ENCODE peak calls at places on chromosomes 1 and 21, in six cellular contexts. J is H9, B is IMR-90, D is neuronal stem cell, T is H1, W is mesendoderm. K is an unnamed sample.

GRCh38 chr1:187513190-187513589 is 684.4 kb downstream of the PLA2G4A start:
- DNase-seq in D (no peak), W (peak; percentile 25), J (no peak), T (no peak), B (no peak), K (no peak)

GRCh38 chr1:11198851-11199628 is 9.9 kb downstream of the ANGPTL7 start:
- DNase-seq in B (no peak), D (no peak), T (no peak), W (peak; percentile 64), J (no peak), K (no peak)

GRCh38 chr1:143698016-143698415 is 273.8 kb downstream of the FAM72C start:
- DNase-seq in B (no peak), J (no peak), D (peak; percentile 26), T (peak; percentile 29), W (peak; percentile 64), K (no peak)

GRCh38 chr1:205226868-205227583 is 720 bp upstream of the TMCC2 start:
- DNase-seq in J (no peak), D (no peak), T (no peak), B (peak; percentile 43), W (no peak), K (peak; percentile 33)

GRCh38 chr1:37509181-37509580 is 5.4 kb downstream of the MEAF6 start:
- DNase-seq in T (no peak), D (no peak), B (peak; percentile 51), J (no peak), W (peak; percentile 64), K (peak; percentile 49)

GRCh38 chr1:85200870-85201339 is at the start of gene SYDE2:
- DNase-seq in D (peak; percentile 73), J (peak; percentile 85), T (peak; percentile 46), B (peak; percentile 58), W (peak; percentile 94), K (peak; percentile 77)

GRCh38 chr21:34844033-34844923 is 175.5 kb downstream of the CLIC6 start:
- DNase-seq in J (no peak), T (no peak), B (peak; percentile 71), D (no peak), W (no peak), K (peak; percentile 70)

GRCh38 chr1:111199881-111200801 is at the start of gene DENND2D:
- DNase-seq in J (no peak), D (no peak), B (no peak), W (no peak), T (no peak), K (no peak)

GRCh38 chr1:116259665-116260064 is 113.4 kb upstream of the ATP1A1 start:
- DNase-seq in T (no peak), J (no peak), B (no peak), D (no peak), W (peak; percentile 14), K (no peak)

GRCh38 chr1:204151562-204152309 is at the start of gene ETNK2:
- DNase-seq in B (peak; percentile 56), D (peak; percentile 47), W (peak; percentile 63), J (peak; percentile 75), T (no peak), K (peak; percentile 57)

GRCh38 chr21:46347203-46347550 is 23.2 kb downstream of the PCNT start:
- DNase-seq in W (no peak), T (no peak), B (no peak), D (no peak), J (no peak), K (no peak)

GRCh38 chr1:154808909-154809262 is 61.2 kb downstream of the KCNN3 start:
- DNase-seq in W (no peak), D (no peak), J (no peak), B (peak; percentile 1), T (no peak), K (peak; percentile 45)

GRCh38 chr21:42829417-42829816 is 49.9 kb downstream of the WDR4 start:
- DNase-seq in J (no peak), B (no peak), T (no peak), D (no peak), W (no peak), K (no peak)

GRCh38 chr1:238233966-238234365 is 343.2 kb upstream of the ZP4 start:
- DNase-seq in T (no peak), B (no peak), J (no peak), D (no peak), W (no peak), K (no peak)

GRCh38 chr21:17786219-17787181 is 32.7 kb downstream of the C21orf91 start:
- DNase-seq in B (no peak), T (no peak), J (no peak), W (no peak), D (no peak), K (no peak)

GRCh38 chr1:225230483-225230882 is 197.4 kb downstream of the LBR start:
- DNase-seq in T (no peak), D (no peak), W (no peak), J (no peak), B (no peak), K (no peak)

GRCh38 chr1:3596663-3597598 is 14.4 kb downstream of the MEGF6 start:
- DNase-seq in J (no peak), T (no peak), B (no peak), W (no peak), D (no peak), K (no peak)

GRCh38 chr1:10179751-10180150 is 30.6 kb upstream of the KIF1B start:
- DNase-seq in J (no peak), D (peak; percentile 55), W (no peak), T (no peak), B (no peak), K (no peak)

GRCh38 chr1:117339866-117340357 is 27.3 kb upstream of the MAN1A2 start:
- DNase-seq in T (no peak), D (no peak), W (peak; percentile 71), B (peak; percentile 83), J (no peak), K (peak; percentile 85)

GRCh38 chr1:3611170-3612019 is at the start of gene MEGF6:
- DNase-seq in B (peak; percentile 8), D (peak; percentile 92), T (peak; percentile 84), J (peak; percentile 98), W (peak; percentile 94), K (peak; percentile 34)

GRCh38 chr1:92968138-92969032 is 7.1 kb upstream of the DIPK1A start:
- DNase-seq in B (no peak), T (no peak), D (no peak), J (no peak), W (peak; percentile 55), K (peak; percentile 22)

GRCh38 chr1:240906477-240906876 is 294.5 kb upstream of the GREM2 start:
- DNase-seq in B (no peak), T (no peak), J (no peak), D (no peak), W (no peak), K (no peak)

GRCh38 chr1:83857108-83857507 is 141.8 kb downstream of the TTLL7 start:
- DNase-seq in B (peak; percentile 28), D (no peak), T (no peak), J (no peak), W (peak; percentile 13), K (peak; percentile 74)

GRCh38 chr1:18527921-18528320 is 47.2 kb downstream of the KLHDC7A start:
- DNase-seq in B (no peak), J (no peak), T (no peak), D (no peak), W (no peak), K (no peak)

GRCh38 chr1:206909167-206909882 is 12.1 kb downstream of the IL24 start:
- DNase-seq in D (no peak), W (peak; percentile 59), T (no peak), B (no peak), J (peak; percentile 80), K (no peak)
- H2BK15ac ChIP-seq in D (no peak overlapping the region), W (no peak overlapping the region), T (peak overlapping the region; percentile 18), B (peak overlapping the region; percentile 79), J (no peak overlapping the region), K (peak overlapping the region; percentile 71)

GRCh38 chr21:44979687-44980561 is 40.1 kb downstream of the SLX9 start:
- DNase-seq in D (no peak), J (no peak), B (no peak), W (no peak), T (no peak), K (no peak)
- H4K8ac ChIP-seq in D (peak overlapping the region; percentile 82), J (no peak overlapping the region), B (no peak overlapping the region), W (no peak overlapping the region), T (no peak overlapping the region), K (no peak overlapping the region)

DNA sequence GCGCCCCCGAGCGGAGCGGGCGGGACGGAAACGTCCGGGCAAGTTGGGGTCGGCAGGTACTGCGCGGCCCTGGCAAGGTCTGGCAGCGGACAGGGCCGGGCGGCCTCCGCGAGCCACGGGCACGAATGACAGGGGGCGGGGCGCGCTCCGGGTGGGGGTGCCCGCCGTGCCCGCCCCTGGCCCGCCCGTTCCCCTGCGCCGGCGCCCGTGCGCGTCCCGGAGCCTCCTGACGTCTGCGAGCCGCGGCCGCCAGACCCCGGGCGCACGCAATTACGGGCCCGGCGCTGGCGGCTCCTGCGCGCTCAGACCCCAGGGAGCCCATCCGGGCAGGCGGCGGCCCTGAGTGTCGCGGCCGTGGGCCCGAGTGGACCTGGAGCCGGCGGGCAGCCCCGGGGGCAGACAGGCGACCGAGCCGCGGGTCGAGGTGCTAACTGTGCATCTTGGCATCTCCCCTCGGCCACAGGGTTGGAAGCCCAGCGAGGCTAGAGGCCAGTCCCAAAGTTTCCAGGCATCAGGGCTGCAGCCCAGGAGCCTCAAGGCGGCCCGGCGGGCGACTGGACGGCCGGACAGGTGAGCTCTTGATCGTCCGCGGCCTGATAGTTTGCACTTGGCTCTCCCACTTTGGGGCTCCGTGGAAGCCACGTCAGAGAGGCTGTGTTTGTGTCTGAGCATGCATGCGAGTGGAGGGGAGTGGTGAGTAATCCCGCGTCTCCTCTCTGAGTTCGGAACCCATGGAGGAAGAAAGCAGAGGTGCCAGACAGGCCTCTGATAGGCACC is 933 bp downstream of the MIB2 start:
- DNase-seq in B (peak; percentile 37), J (peak; percentile 27), W (no peak), T (no peak), D (no peak), K (peak; percentile 56)
- H2BK120ac ChIP-seq in B (no peak overlapping the region), J (no peak overlapping the region), W (no peak overlapping the region), T (no peak overlapping the region), D (peak overlapping the region; percentile 47), K (peak overlapping the region; percentile 97)

DNA sequence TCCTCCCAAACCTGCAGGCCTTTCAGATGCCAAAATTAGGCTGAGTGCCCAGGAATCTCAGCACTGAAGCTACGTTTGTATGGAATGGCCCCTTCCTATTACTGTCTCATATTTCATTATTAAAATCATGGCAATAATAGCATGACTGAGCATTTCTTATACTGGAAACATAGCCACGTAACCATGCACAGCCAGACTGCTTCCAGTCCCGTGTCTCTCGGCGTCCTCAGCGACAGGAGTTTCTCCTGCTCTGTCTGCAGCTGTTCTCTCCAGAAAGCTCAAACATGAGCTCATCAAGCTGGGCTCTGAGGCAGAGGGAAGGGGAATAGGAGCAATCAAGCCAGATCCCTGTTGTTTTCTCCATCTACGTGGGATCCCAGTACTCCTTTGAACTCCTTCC is 104.0 kb downstream of the CDC7 start:
- DNase-seq in W (no peak), B (peak; percentile 60), J (no peak), D (no peak), T (no peak), K (no peak)
- H2BK15ac ChIP-seq in W (no peak overlapping the region), B (peak overlapping the region; percentile 2), J (no peak overlapping the region), D (no peak overlapping the region), T (no peak overlapping the region), K (no peak overlapping the region)

GRCh38 chr1:8115031-8115768 is 89.1 kb upstream of the ERRFI1 start:
- DNase-seq in J (no peak), W (no peak), B (no peak), D (no peak), T (no peak), K (no peak)
- H4K8ac ChIP-seq in J (no peak overlapping the region), W (no peak overlapping the region), B (peak overlapping the region; percentile 63), D (no peak overlapping the region), T (no peak overlapping the region), K (peak overlapping the region; percentile 33)